ENCODE peak calls at places on chromosome 13, in four cellular contexts. H, Z, U and M are unnamed samples.

GRCh38 chr13:77975358-77976042 is 56.9 kb upstream of the EDNRB start:
- DNase-seq in H (no peak), Z (no peak), U (no peak), M (no peak)

GRCh38 chr13:51821666-51822065 is 17.7 kb upstream of the DHRS12 start:
- DNase-seq in H (no peak), Z (no peak), U (no peak), M (no peak)

GRCh38 chr13:60679131-60679530 is 282.1 kb downstream of the TDRD3 start:
- DNase-seq in H (no peak), Z (no peak), U (no peak), M (no peak)

GRCh38 chr13:78610381-78610883 is 7.1 kb upstream of the POU4F1 start:
- DNase-seq in H (no peak), Z (no peak), U (no peak), M (no peak)

GRCh38 chr13:110055089-110055488 is 251.9 kb downstream of the COL4A1 start:
- DNase-seq in H (no peak), Z (no peak), U (no peak), M (no peak)

GRCh38 chr13:25886438-25887214 is 165.2 kb downstream of the SHISA2 start:
- DNase-seq in H (no peak), Z (no peak), U (no peak), M (no peak)

GRCh38 chr13:91601273-91601672 is 202.9 kb downstream of the GPC5 start:
- DNase-seq in H (no peak), Z (no peak), U (no peak), M (no peak)

GRCh38 chr13:25242956-25243355 is 44.3 kb downstream of the MTMR6 start:
- DNase-seq in H (no peak), Z (no peak), U (no peak), M (no peak)

GRCh38 chr13:107457686-107458085 is 757.6 kb downstream of the LIG4 start:
- DNase-seq in H (no peak), Z (no peak), U (no peak), M (no peak)

GRCh38 chr13:60869941-60870613 is 473.1 kb downstream of the TDRD3 start:
- DNase-seq in H (no peak), Z (no peak), U (no peak), M (no peak)

GRCh38 chr13:36981156-36981743 is 17.9 kb downstream of the ALG5 start:
- DNase-seq in H (no peak), Z (peak), U (peak), M (no peak)

GRCh38 chr13:64074989-64075474 is 2659.4 kb upstream of the PCDH20 start:
- DNase-seq in H (no peak), Z (peak), U (no peak), M (no peak)

DNA sequence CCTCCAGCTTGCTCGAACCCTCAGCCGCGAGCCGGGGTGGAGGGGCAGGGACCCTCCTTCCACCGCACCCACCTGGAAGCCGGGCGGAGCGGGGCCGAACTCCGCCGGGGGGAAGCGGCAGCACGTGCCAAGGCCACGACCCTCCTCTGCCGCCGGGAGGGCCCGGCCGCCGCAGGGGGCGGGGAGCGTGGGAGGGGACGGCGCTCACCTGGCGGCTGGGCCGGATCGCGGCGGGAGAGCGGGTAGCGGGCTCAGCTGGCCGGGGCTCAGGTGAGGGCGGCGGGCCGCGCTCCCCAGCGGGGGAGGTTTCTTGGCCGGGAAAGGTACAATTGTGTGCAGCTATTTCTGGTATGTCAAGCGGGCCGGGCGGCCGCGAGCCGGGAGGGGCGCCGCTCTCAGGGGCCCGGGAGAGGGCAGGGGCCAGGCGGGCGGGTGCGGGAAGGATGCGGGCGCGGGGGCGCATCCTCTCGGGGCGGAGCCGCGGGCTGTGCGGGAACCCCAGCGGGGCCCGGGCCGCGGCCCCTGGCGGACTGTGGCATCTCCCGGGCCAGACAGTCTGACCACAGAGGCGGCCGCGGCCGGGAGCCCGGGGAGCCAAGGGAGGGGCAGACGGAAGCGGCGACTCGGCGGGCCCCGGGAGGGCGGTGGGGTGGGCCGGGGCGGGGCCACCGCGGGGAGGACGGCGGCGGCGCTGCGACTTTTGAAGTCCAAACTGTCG is at the start of gene LMO7:
- DNase-seq in H (peak), Z (peak), U (peak), M (peak)
- TF ChIP-seq TEAD4 in H (peak), Z (no peak), U (peak), M (peak)

DNA sequence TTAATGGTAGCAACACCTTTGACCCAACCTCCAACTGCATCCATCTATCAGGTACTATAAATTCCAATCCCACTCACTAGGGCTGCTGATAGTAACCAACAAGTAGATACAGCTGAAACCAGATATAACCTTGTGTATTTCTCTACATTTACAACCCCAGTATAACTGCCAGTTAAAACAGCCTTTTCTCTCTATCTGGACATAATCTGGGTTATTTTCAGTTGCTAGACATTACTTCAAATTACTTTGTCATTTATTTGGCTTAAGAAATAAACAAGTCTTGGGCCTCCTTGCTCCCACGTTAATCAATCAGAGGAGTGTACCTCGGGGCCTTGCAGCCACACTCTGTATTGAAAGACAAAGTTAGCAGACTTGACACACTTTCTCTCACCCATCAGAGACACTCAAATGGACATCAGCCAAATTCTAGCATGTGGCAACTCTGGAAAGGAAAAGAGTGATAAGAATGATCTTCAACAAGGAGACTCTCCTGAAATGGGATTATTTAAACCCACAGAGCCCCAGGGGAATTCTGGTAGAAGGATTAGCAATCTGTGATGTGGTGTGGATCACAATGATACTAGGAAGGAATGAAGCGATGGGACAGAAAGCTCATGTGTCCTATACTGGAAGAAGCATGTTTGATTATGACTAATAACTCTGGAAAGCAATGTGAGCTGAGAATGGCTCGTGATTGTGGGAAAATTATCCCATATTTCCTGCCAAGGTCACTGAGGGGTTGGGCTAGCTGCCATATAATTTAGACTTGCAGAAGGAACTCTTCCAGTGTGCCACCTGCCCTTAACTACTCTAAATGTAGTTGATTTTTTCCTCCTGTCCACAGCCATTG is 157.5 kb downstream of the FLT1 start:
- DNase-seq in H (no peak), Z (no peak), U (no peak), M (no peak)
- TF ChIP-seq TEAD4 in H (no peak), Z (no peak), U (no peak), M (no peak)

DNA sequence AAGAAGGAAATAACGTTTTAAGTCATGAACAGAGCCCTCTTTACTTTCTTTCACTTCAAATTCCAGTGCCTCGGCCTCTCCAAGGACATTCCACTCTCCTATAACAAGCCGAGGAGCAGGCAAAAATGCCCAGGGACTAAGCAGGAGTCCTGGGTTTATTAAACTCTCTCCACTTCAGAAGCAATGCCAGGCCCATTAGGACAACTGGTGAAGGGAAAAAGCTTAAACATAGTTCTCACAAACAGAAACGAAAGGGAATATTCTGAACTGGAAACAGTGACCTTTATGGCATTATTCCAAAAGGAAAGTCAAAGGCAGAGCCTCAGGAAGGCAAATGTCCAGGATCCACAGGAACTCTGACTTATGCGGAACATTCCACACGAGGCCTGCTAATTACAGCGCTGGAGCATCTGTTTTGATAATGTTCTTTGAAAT is 30.9 kb upstream of the MED4 start:
- DNase-seq in H (no peak), Z (no peak), U (no peak), M (no peak)
- TF ChIP-seq TEAD4 in H (no peak), Z (no peak), U (no peak), M (no peak)

GRCh38 chr13:94344126-94344863 is 135.2 kb downstream of the DCT start:
- DNase-seq in H (no peak), Z (no peak), U (no peak), M (peak)

GRCh38 chr13:94342436-94343242 is 136.8 kb downstream of the DCT start:
- DNase-seq in H (no peak), Z (no peak), U (no peak), M (no peak)

GRCh38 chr13:94343243-94343585 is 136.3 kb downstream of the DCT start:
- DNase-seq in H (no peak), Z (no peak), U (no peak), M (no peak)

GRCh38 chr13:94346261-94347019 is 133.0 kb downstream of the DCT start:
- DNase-seq in H (no peak), Z (no peak), U (no peak), M (no peak)

DNA sequence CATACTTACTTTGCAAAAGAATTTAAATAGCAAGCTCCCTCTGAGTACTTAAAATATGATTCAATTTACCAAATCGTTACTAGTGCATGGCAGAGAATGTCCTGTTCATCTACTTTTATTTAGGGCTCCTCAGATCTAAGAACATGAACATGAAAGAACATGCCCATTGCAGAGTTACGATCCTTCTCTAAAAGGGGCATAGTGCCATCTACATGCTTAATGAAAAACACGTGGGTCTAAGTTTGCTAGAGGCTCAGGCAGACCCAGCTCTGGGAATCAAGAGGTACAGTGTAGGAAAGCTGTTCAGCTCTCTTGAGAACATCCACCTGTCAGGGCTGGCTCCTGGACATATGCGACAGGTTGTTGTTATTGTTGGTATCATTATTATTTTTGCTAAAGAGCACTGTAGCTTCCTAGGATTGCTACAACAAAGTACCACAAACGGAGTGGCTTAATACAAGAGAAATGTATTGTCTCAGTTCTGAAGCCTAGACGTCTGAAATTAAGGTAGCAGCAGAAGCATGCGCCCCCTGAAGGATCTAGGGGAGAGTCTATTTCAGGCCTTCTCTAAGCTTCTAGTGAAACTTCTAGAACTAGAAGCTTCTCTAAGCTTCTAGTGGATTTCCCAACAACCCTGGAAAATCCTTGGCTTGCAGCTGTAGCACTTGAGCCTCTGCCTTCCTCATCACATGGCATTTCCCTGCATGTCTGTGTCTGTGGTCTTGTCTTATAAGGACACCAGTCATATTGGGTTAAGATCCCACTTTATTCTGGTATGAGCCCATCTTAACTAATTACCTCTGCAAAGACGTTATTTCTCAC is 133.9 kb downstream of the DCT start:
- DNase-seq in H (no peak), Z (no peak), U (peak), M (no peak)
- TF ChIP-seq TEAD4 in H (no peak), Z (no peak), U (no peak), M (no peak)

GRCh38 chr13:106376411-106377112 is 158.9 kb downstream of the EFNB2 start:
- DNase-seq in H (no peak), Z (no peak), U (no peak), M (no peak)
- TF ChIP-seq TEAD4 in H (no peak), Z (no peak), U (peak), M (no peak)

DNA sequence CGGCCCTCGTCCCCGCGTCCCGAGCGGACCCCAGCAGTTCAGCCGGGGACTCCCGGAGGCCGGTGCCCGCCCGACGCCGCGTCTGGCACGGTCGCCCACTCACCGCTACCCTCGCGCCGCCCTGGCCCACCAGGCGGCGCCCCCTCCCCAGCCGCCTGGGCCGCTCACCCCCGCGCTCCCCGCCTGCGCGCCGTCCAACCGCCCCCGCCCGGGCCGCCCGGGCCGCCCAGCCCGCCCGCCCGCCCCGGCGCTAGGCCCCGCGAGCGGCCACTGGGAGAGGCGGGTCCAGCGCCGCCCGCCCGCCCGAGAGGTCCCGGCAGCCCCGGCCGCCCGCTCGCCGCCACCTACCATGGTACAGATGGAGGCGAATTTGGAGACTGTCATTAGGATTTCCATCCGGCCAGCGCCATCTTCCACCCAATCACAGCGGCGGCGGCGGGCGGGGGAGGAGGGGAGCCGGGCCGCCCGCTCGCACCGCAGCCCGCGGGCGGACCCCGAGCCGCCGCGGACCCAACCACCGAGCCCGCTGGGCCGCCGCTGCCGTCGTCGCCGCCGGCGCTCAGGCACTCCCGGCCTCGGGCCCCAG is at the start of gene USP12:
- DNase-seq in H (peak), Z (peak), U (peak), M (peak)
- TF ChIP-seq TEAD4 in H (no peak), Z (no peak), U (no peak), M (no peak)

GRCh38 chr13:30479154-30479553 is 13.4 kb upstream of the HMGB1 start:
- DNase-seq in H (no peak), Z (no peak), U (no peak), M (no peak)
- TF ChIP-seq TEAD4 in H (no peak), Z (no peak), U (no peak), M (no peak)

GRCh38 chr13:33106656-33107402 is 90.6 kb downstream of the KL start:
- DNase-seq in H (no peak), Z (no peak), U (no peak), M (no peak)
- TF ChIP-seq TEAD4 in H (no peak), Z (no peak), U (no peak), M (no peak)